ENCODE peak calls at places on chromosomes 13 and 19, in six cellular contexts. C is esophagus squamous epithelium; H is CD4-positive, alpha-beta T cell; F is osteocyte; S is fibroblast of lung; B is thoracic aorta. V is an unnamed sample.

GRCh38 chr13:51644649-51645048 is 60.4 kb downstream of the WDFY2 start:
- DNase-seq in C (no peak), H (no peak), F (no peak), S (peak; percentile 40), B (no peak), V (no peak)

GRCh38 chr13:107258599-107259187 is 690.8 kb upstream of the ARGLU1 start:
- DNase-seq in C (no peak), H (no peak), F (no peak), S (peak; percentile 32), B (no peak), V (no peak)

GRCh38 chr19:3632098-3632497 is 5.5 kb upstream of the CACTIN start:
- DNase-seq in C (no peak), H (no peak), F (no peak), S (no peak), B (no peak), V (no peak)

GRCh38 chr19:46180701-46181385 is 32.8 kb downstream of the IGFL2 start:
- DNase-seq in C (no peak), H (no peak), F (no peak), S (peak; percentile 27), B (no peak), V (no peak)

GRCh38 chr13:46071590-46072249 is 19.2 kb upstream of the ZC3H13 start:
- DNase-seq in C (no peak), H (no peak), F (no peak), S (no peak), B (no peak), V (no peak)

GRCh38 chr19:45913874-45914830 is at the start of gene NANOS2:
- DNase-seq in C (no peak), H (no peak), F (no peak), S (no peak), B (no peak), V (no peak)

GRCh38 chr19:17448190-17448967 is at the start of gene TMEM221:
- DNase-seq in C (no peak), H (peak; percentile 59), F (no peak), S (no peak), B (no peak), V (peak; percentile 65)

GRCh38 chr19:35216833-35217707 is 11.5 kb downstream of the FAM187B start:
- DNase-seq in C (no peak), H (peak; percentile 49), F (no peak), S (no peak), B (no peak), V (peak; percentile 66)

GRCh38 chr13:94333131-94333820 is 146.2 kb downstream of the DCT start:
- DNase-seq in C (no peak), H (no peak), F (no peak), S (peak; percentile 57), B (no peak), V (no peak)

GRCh38 chr19:8592231-8593009 is 15.2 kb upstream of the MYO1F start:
- DNase-seq in C (peak; percentile 64), H (peak; percentile 94), F (peak; percentile 98), S (peak; percentile 92), B (peak; percentile 98), V (no peak)

GRCh38 chr13:94641432-94641941 is 39.8 kb downstream of the GPR180 start:
- DNase-seq in C (no peak), H (no peak), F (no peak), S (peak; percentile 89), B (no peak), V (no peak)

GRCh38 chr19:35592226-35592625 is 6.3 kb downstream of the PMIS2 start:
- DNase-seq in C (no peak), H (no peak), F (no peak), S (peak; percentile 62), B (no peak), V (peak; percentile 30)

GRCh38 chr19:46191972-46192371 is 37.6 kb upstream of the IGFL1 start:
- DNase-seq in C (no peak), H (no peak), F (no peak), S (no peak), B (no peak), V (no peak)

GRCh38 chr13:100887729-100888151 is 213.1 kb upstream of the TMTC4 start:
- DNase-seq in C (no peak), H (no peak), F (no peak), S (peak; percentile 46), B (no peak), V (no peak)

GRCh38 chr13:95115525-95115924 is 185.7 kb downstream of the ABCC4 start:
- DNase-seq in C (no peak), H (no peak), F (no peak), S (no peak), B (no peak), V (no peak)

GRCh38 chr19:5380215-5380919 is 39.8 kb upstream of the PTPRS start:
- DNase-seq in C (no peak), H (no peak), F (no peak), S (no peak), B (no peak), V (no peak)

GRCh38 chr19:33740811-33741396 is 55.8 kb upstream of the KCTD15 start:
- DNase-seq in C (no peak), H (no peak), F (no peak), S (peak; percentile 24), B (no peak), V (peak; percentile 53)

GRCh38 chr19:39590265-39590664 is 12.1 kb upstream of the LGALS13 start:
- DNase-seq in C (no peak), H (no peak), F (no peak), S (no peak), B (no peak), V (no peak)

GRCh38 chr13:29743229-29743786 is 107.1 kb downstream of the UBL3 start:
- DNase-seq in C (no peak), H (no peak), F (no peak), S (peak; percentile 57), B (no peak), V (no peak)

GRCh38 chr19:5515737-5516136 is 52.0 kb downstream of the TINCR start:
- DNase-seq in C (no peak), H (no peak), F (no peak), S (no peak), B (no peak), V (no peak)

GRCh38 chr13:104011505-104012270 is 945.5 kb upstream of the SLC10A2 start:
- DNase-seq in C (no peak), H (no peak), F (no peak), S (no peak), B (no peak), V (no peak)

GRCh38 chr19:42255766-42256750 is 1.1 kb upstream of the ERF start:
- DNase-seq in C (no peak), H (no peak), F (no peak), S (peak; percentile 45), B (no peak), V (peak; percentile 46)

GRCh38 chr13:97185291-97185690 is 36.8 kb upstream of the MBNL2 start:
- DNase-seq in C (no peak), H (no peak), F (no peak), S (no peak), B (no peak), V (no peak)

GRCh38 chr13:112453207-112453829 is 77.2 kb downstream of the SPACA7 start:
- DNase-seq in C (no peak), H (no peak), F (peak; percentile 83), S (no peak), B (no peak), V (no peak)

GRCh38 chr19:461664-462551 is 1.1 kb upstream of the SHC2 start:
- DNase-seq in C (no peak), H (no peak), F (no peak), S (no peak), B (no peak), V (peak; percentile 73)

GRCh38 chr19:5001547-5002131 is 32.7 kb downstream of the KDM4B start:
- DNase-seq in C (no peak), H (peak; percentile 21), F (no peak), S (peak; percentile 63), B (no peak), V (peak; percentile 23)

DNA sequence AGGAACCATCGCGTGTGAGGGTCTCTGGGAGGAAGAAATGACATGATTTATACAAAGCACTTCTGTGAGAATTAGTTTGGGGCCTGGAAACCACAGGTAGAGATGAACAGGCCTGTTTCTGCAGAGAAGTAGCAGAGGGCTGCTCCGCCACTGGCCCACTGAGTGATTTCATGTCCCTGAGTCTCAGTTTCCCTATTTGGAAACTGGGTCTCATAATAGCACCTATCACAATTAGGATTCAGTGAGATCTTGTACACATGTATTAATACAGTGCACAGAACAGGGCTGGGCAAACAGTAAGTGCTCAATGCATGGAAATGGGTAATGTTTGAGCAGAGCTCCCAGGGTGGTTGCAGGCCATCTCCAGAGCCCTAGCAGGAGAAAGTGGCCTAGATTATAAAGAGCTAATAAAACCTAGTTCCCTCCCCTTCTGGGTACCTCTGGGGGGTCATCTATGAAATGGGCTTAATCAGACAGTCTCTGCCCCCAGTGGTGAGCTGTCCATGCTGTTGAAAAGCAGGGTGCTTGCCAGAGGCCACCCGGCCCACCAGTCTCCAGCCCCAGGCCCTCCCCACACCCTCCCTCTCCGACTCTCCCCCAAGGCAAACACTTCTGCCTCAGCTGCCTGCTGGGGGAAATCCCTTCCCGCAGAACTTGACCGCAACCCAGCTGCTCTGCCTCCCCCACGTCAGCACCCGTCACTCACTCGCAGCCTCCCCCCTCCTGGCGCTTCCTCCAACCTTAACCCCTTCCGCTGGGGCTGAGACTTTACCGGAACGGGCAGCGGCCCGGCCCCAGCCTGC is 4.5 kb downstream of the BCL3 start:
- DNase-seq in C (peak; percentile 83), H (peak; percentile 91), F (peak; percentile 93), S (peak; percentile 98), B (peak; percentile 80), V (peak; percentile 97)
- TF ChIP-seq CTCF in C (no peak), H (no peak), F (no peak), S (no peak), B (no peak), V (no peak)

GRCh38 chr19:14676762-14677161 is 2.1 kb upstream of the ADGRE3 start:
- DNase-seq in C (no peak), H (no peak), F (no peak), S (no peak), B (no peak), V (no peak)

GRCh38 chr19:14677464-14677863 is 2.8 kb upstream of the ADGRE3 start:
- DNase-seq in C (no peak), H (no peak), F (no peak), S (no peak), B (no peak), V (no peak)

GRCh38 chr19:14672043-14672872 is 2.4 kb downstream of the ADGRE3 start:
- DNase-seq in C (no peak), H (no peak), F (no peak), S (no peak), B (no peak), V (no peak)

GRCh38 chr19:14673088-14673487 is 1.6 kb downstream of the ADGRE3 start:
- DNase-seq in C (no peak), H (no peak), F (no peak), S (no peak), B (no peak), V (no peak)

GRCh38 chr19:14674764-14675163 is at the start of gene ADGRE3:
- DNase-seq in C (no peak), H (no peak), F (no peak), S (no peak), B (no peak), V (no peak)
- TF ChIP-seq CTCF in C (no peak), H (no peak), F (no peak), S (no peak), B (no peak), V (no peak)

GRCh38 chr19:30430206-30430734 is 58.1 kb downstream of the ZNF536 start:
- DNase-seq in C (no peak), H (no peak), F (peak; percentile 76), S (no peak), B (no peak), V (no peak)
- TF ChIP-seq CTCF in C (no peak), H (no peak), F (no peak), S (no peak), B (no peak), V (no peak)

GRCh38 chr19:54023191-54023590 is 31.8 kb downstream of the CACNG6 start:
- DNase-seq in C (no peak), H (no peak), F (no peak), S (no peak), B (no peak), V (no peak)
- TF ChIP-seq CTCF in C (no peak), H (no peak), F (no peak), S (no peak), B (no peak), V (no peak)